ENCODE peak calls at places on chromosomes 7 and 10, in nine cellular contexts. D is fibroblast of lung; P is ovary; X is pancreas; Q is heart left ventricle; J is hepatocyte; Y is H1; T is CD8-positive, alpha-beta T cell; U is foreskin keratinocyte. B is an unnamed sample.

GRCh38 chr7:151176401-151176800 is 8.9 kb upstream of the GBX1 start:
- DNase-seq in D (no peak), J (no peak), Y (no peak), P (no peak), T (no peak), X (no peak), Q (no peak), U (no peak), B (no peak)

GRCh38 chr10:75108684-75109458 is 2.6 kb upstream of the SAMD8 start:
- DNase-seq in D (no peak), T (no peak), X (no peak), Y (peak; percentile 27), Q (peak; percentile 41), J (peak; percentile 58), U (no peak), P (no peak), B (peak; percentile 58)

GRCh38 chr10:94983555-94983954 is 45.1 kb downstream of the CYP2C9 start:
- DNase-seq in D (no peak), U (no peak), Y (no peak), X (no peak), J (peak; percentile 5), Q (no peak), T (no peak), P (no peak), B (no peak)

GRCh38 chr7:55502988-55503514 is 69.3 kb downstream of the VOPP1 start:
- DNase-seq in D (no peak), T (no peak), P (no peak), U (no peak), Q (no peak), J (no peak), X (no peak), Y (no peak), B (no peak)

GRCh38 chr10:1778570-1778969 is 41.2 kb upstream of the ADARB2 start:
- DNase-seq in Q (no peak), D (no peak), T (no peak), X (no peak), P (no peak), J (no peak), U (no peak), Y (no peak), B (no peak)

GRCh38 chr10:75062191-75062849 is 49.1 kb upstream of the SAMD8 start:
- DNase-seq in T (no peak), J (no peak), Y (no peak), Q (no peak), P (no peak), U (no peak), X (no peak), D (peak; percentile 76), B (no peak)

GRCh38 chr10:7969623-7970022 is 84.9 kb upstream of the GATA3 start:
- DNase-seq in Q (no peak), U (no peak), T (no peak), J (no peak), Y (no peak), X (no peak), D (no peak), P (no peak), B (no peak)

GRCh38 chr10:680146-680545 is 9.3 kb downstream of the DIP2C start:
- DNase-seq in J (no peak), U (no peak), P (no peak), T (no peak), D (no peak), Y (no peak), Q (peak; percentile 74), X (no peak), B (no peak)

GRCh38 chr10:120365872-120366271 is 91.2 kb upstream of the PLPP4 start:
- DNase-seq in Y (no peak), P (no peak), X (no peak), J (no peak), T (no peak), U (peak; percentile 73), D (no peak), Q (no peak), B (peak; percentile 28)

GRCh38 chr10:114491933-114492332 is 87.6 kb upstream of the AFAP1L2 start:
- DNase-seq in D (no peak), Y (no peak), J (no peak), T (no peak), U (no peak), Q (peak; percentile 45), X (no peak), P (peak; percentile 72), B (no peak)

GRCh38 chr10:119807960-119808697 is 64.5 kb downstream of the MCMBP start:
- DNase-seq in X (no peak), P (no peak), J (no peak), T (no peak), D (peak; percentile 19), Y (no peak), U (peak; percentile 74), Q (no peak), B (no peak)

GRCh38 chr7:135386776-135387175 is 123.1 kb downstream of the CNOT4 start:
- DNase-seq in Q (no peak), P (no peak), U (no peak), D (no peak), T (no peak), Y (no peak), X (no peak), J (no peak), B (no peak)

GRCh38 chr7:129127154-129127553 is 17.4 kb upstream of the TSPAN33 start:
- DNase-seq in X (no peak), D (no peak), P (no peak), J (no peak), Y (no peak), T (no peak), Q (no peak), U (no peak), B (no peak)

GRCh38 chr7:11212816-11213215 is 239.1 kb downstream of the PHF14 start:
- DNase-seq in Y (no peak), X (no peak), T (no peak), U (no peak), D (peak; percentile 83), Q (no peak), J (no peak), P (no peak), B (no peak)

GRCh38 chr7:122864016-122864415 is 22.2 kb downstream of the CADPS2 start:
- DNase-seq in Y (no peak), Q (no peak), D (no peak), U (no peak), X (no peak), J (no peak), T (no peak), P (no peak), B (no peak)

GRCh38 chr10:72812798-72813430 is 80.6 kb upstream of the OIT3 start:
- DNase-seq in T (no peak), D (peak; percentile 60), Y (no peak), J (peak; percentile 15), Q (no peak), P (no peak), X (no peak), U (peak; percentile 88), B (peak; percentile 74)

GRCh38 chr7:131365876-131366275 is 38.2 kb downstream of the MKLN1 start:
- DNase-seq in Q (no peak), T (no peak), X (no peak), J (no peak), Y (no peak), P (no peak), U (no peak), D (peak; percentile 59), B (no peak)

DNA sequence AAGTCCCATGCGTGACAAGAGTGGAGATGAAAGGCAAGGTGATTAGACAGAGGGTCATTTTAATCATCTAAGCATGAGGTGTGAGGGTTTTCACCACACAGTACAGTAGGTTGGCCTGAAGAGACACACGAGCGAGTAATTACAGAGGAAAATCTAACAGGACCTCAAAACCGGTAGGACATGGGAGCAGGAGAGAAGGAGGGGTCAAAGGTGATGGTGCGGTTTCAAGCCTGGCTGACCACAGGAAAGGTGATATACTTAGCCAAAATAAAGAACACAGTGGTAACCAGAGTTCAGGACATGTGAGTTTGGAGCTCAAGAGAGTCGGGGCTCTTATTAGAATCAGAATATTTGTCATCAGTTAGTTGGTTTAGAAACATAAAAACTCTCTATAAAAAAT is 20.0 kb downstream of the GLI3 start:
- DNase-seq in Q (no peak), U (no peak), X (no peak), P (no peak), J (no peak), T (no peak), D (no peak), Y (no peak), B (no peak)
- H3K27ac ChIP-seq in Q (no peak overlapping the region), U (no peak overlapping the region), X (no peak overlapping the region), P (no peak overlapping the region), J (no peak overlapping the region), T (no peak overlapping the region), D (no peak overlapping the region), Y (no peak overlapping the region), B (no peak overlapping the region)

DNA sequence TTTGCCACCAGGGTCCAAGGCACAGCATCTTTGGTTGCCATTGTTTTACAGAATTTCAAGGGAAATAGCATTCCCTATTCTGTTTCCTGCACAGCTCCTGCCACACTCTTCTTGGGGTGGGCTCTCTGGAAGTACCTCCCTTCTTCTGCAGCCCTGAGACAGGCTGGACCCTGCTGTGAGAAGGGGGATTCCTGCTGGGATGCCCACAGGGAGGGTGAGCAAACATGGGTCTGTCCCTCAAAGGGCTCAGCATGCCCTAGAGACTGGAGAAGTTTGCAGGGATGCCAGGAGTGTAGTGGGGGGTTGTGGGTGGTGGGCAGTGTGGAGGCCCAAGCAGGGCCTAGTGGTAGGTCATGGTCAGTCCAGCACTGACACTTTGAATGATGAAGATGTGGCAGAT is 222.2 kb upstream of the GPR26 start:
- DNase-seq in T (no peak), U (no peak), P (no peak), Y (no peak), Q (no peak), X (no peak), J (no peak), D (no peak), B (no peak)
- TF ChIP-seq CTCF in T (no peak), U (no peak), P (no peak), Y (no peak), Q (no peak), X (no peak), J (no peak), D (no peak), B (no peak)

GRCh38 chr7:44386139-44386913 is 60.9 kb upstream of the CAMK2B start:
- DNase-seq in Y (no peak), Q (no peak), P (no peak), X (no peak), T (no peak), D (no peak), J (no peak), U (no peak), B (no peak)
- H3K27ac ChIP-seq in Y (no peak overlapping the region), Q (no peak overlapping the region), P (no peak overlapping the region), X (no peak overlapping the region), T (no peak overlapping the region), D (no peak overlapping the region), J (no peak overlapping the region), U (no peak overlapping the region), B (no peak overlapping the region)

DNA sequence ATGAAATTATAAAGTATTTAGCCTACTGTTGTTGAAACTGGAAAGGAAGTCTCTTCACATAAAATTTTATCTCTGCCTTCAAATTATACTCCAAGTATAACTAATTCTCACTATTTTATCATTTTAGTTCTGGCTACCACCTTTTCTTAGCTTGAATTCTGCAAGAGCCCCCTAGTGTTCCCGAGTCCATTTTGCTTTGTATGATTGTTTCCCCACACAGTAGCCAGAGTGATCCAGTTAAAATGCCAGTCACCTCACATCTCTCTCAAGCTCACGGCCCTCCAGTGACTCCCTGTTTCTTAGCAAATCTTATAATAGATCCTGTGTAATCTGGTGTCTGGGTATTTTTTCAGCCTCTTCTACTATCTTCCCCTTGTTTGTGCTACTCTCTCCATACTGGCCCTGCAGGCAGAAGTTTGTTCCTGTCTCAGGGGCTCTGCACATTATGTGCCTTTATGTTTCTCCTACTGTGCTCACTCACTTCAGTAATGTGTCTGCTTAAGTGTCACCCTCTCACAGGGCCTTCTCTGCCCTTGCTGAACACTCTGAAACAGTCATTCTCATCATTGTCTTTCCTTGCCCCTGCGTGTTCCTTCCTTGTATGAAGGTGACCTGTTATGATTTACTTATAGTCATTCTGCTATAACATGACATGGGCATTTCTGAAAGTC is 8.9 kb downstream of the WAC start:
- DNase-seq in Y (no peak), U (no peak), T (no peak), X (no peak), D (no peak), Q (no peak), J (no peak), P (no peak), B (no peak)
- TF ChIP-seq CTCF in Y (peak; percentile 7), U (peak; percentile 11), T (no peak), X (no peak), D (no peak), Q (no peak), J (no peak), P (no peak), B (no peak)

B was measured in RWPE1.